ENCODE peak calls at places on chromosome X, in ten cellular contexts. One of them, this sample, is unnamed.

GRCh38 chrX:52346462-52347165 is 22.2 kb upstream of the XAGE2 start:
- DNase-seq in adipocyte: no peak
- DNase-seq in colonic mucosa: no peak
- DNase-seq in SK-N-SH: no peak
- DNase-seq in AG04450: no peak
- DNase-seq in CD8-positive, alpha-beta T cell: no peak
- DNase-seq in uterus: no peak
- DNase-seq in GM12865: no peak
- DNase-seq in iPS DF 6.9: no peak
- DNase-seq in HFF-Myc: no peak
- DNase-seq in this sample: no peak

GRCh38 chrX:115067812-115068211 is 50.4 kb upstream of the IL13RA2 start:
- DNase-seq in CD8-positive, alpha-beta T cell: no peak
- DNase-seq in GM12865: no peak
- DNase-seq in SK-N-SH: no peak
- DNase-seq in AG04450: no peak
- DNase-seq in adipocyte: peak
- DNase-seq in iPS DF 6.9: no peak
- DNase-seq in HFF-Myc: no peak
- DNase-seq in uterus: no peak
- DNase-seq in colonic mucosa: no peak
- DNase-seq in this sample: no peak

GRCh38 chrX:34810911-34811310 is 131.7 kb upstream of the FAM47B start:
- DNase-seq in GM12865: no peak
- DNase-seq in colonic mucosa: no peak
- DNase-seq in AG04450: no peak
- DNase-seq in uterus: no peak
- DNase-seq in SK-N-SH: no peak
- DNase-seq in CD8-positive, alpha-beta T cell: no peak
- DNase-seq in HFF-Myc: no peak
- DNase-seq in adipocyte: no peak
- DNase-seq in iPS DF 6.9: no peak
- DNase-seq in this sample: peak

GRCh38 chrX:133461226-133461625 is 45.9 kb upstream of the GPC4 start:
- DNase-seq in SK-N-SH: no peak
- DNase-seq in iPS DF 6.9: no peak
- DNase-seq in uterus: no peak
- DNase-seq in adipocyte: peak
- DNase-seq in GM12865: no peak
- DNase-seq in HFF-Myc: no peak
- DNase-seq in AG04450: no peak
- DNase-seq in CD8-positive, alpha-beta T cell: no peak
- DNase-seq in colonic mucosa: no peak
- DNase-seq in this sample: no peak

GRCh38 chrX:110699109-110699508 is 96.5 kb downstream of the CHRDL1 start:
- DNase-seq in SK-N-SH: no peak
- DNase-seq in GM12865: no peak
- DNase-seq in adipocyte: no peak
- DNase-seq in AG04450: no peak
- DNase-seq in HFF-Myc: peak
- DNase-seq in uterus: no peak
- DNase-seq in colonic mucosa: no peak
- DNase-seq in iPS DF 6.9: no peak
- DNase-seq in CD8-positive, alpha-beta T cell: no peak
- DNase-seq in this sample: no peak

GRCh38 chrX:2474280-2474962 is 26.4 kb downstream of the DHRSX start:
- DNase-seq in SK-N-SH: no peak
- DNase-seq in uterus: no peak
- DNase-seq in colonic mucosa: no peak
- DNase-seq in AG04450: no peak
- DNase-seq in adipocyte: no peak
- DNase-seq in iPS DF 6.9: no peak
- DNase-seq in HFF-Myc: no peak
- DNase-seq in GM12865: no peak
- DNase-seq in CD8-positive, alpha-beta T cell: no peak
- DNase-seq in this sample: no peak

GRCh38 chrX:119870626-119871131 is 854 bp downstream of the RNF113A start:
- DNase-seq in HFF-Myc: no peak
- DNase-seq in SK-N-SH: peak
- DNase-seq in AG04450: no peak
- DNase-seq in uterus: no peak
- DNase-seq in colonic mucosa: peak
- DNase-seq in adipocyte: peak
- DNase-seq in iPS DF 6.9: no peak
- DNase-seq in CD8-positive, alpha-beta T cell: peak
- DNase-seq in GM12865: peak
- DNase-seq in this sample: no peak

GRCh38 chrX:133534172-133534571 is 118.9 kb upstream of the GPC4 start:
- DNase-seq in iPS DF 6.9: no peak
- DNase-seq in AG04450: no peak
- DNase-seq in colonic mucosa: no peak
- DNase-seq in uterus: no peak
- DNase-seq in SK-N-SH: no peak
- DNase-seq in GM12865: no peak
- DNase-seq in CD8-positive, alpha-beta T cell: no peak
- DNase-seq in adipocyte: no peak
- DNase-seq in HFF-Myc: no peak
- DNase-seq in this sample: no peak

GRCh38 chrX:45767021-45767491 is 566.4 kb upstream of the DIPK2B start:
- DNase-seq in colonic mucosa: no peak
- DNase-seq in uterus: no peak
- DNase-seq in iPS DF 6.9: no peak
- DNase-seq in SK-N-SH: no peak
- DNase-seq in adipocyte: peak
- DNase-seq in CD8-positive, alpha-beta T cell: no peak
- DNase-seq in GM12865: no peak
- DNase-seq in HFF-Myc: no peak
- DNase-seq in AG04450: no peak
- DNase-seq in this sample: no peak

GRCh38 chrX:38839269-38839668 is 38.0 kb downstream of the MID1IP1 start:
- DNase-seq in adipocyte: no peak
- DNase-seq in uterus: no peak
- DNase-seq in SK-N-SH: no peak
- DNase-seq in CD8-positive, alpha-beta T cell: no peak
- DNase-seq in iPS DF 6.9: no peak
- DNase-seq in colonic mucosa: no peak
- DNase-seq in AG04450: no peak
- DNase-seq in HFF-Myc: no peak
- DNase-seq in GM12865: no peak
- DNase-seq in this sample: no peak

DNA sequence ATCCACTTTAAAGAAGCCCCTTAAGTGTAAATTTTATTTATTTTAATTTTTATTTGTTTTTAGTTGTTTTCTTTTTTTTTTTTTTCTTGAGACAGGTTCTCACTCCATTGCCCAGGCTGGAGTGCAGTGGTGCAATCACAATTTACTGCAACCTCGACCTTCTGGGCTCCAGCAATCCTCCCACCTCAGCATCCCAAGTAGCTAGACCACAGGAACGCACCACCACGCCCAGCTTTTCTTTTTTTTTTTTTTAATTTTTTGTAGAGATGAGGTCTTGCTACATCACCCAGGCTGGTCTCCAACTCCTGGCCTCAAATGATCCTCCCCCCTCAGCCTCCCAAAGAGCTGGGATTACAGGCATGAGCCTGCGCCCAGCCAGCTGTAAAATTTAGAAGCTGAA is 6.0 kb downstream of the SAT1 start:
- DNase-seq in adipocyte: no peak
- DNase-seq in HFF-Myc: no peak
- DNase-seq in AG04450: no peak
- DNase-seq in iPS DF 6.9: no peak
- DNase-seq in CD8-positive, alpha-beta T cell: no peak
- DNase-seq in SK-N-SH: no peak
- DNase-seq in GM12865: no peak
- DNase-seq in colonic mucosa: no peak
- DNase-seq in uterus: no peak
- DNase-seq in this sample: no peak
- H3K4me3 ChIP-seq in adipocyte: no peak
- H3K4me3 ChIP-seq in HFF-Myc: no peak
- H3K4me3 ChIP-seq in AG04450: no peak
- H3K4me3 ChIP-seq in iPS DF 6.9: no peak
- H3K4me3 ChIP-seq in CD8-positive, alpha-beta T cell: no peak
- H3K4me3 ChIP-seq in SK-N-SH: no peak
- H3K4me3 ChIP-seq in GM12865: no peak
- H3K4me3 ChIP-seq in colonic mucosa: no peak
- H3K4me3 ChIP-seq in uterus: no peak
- H3K4me3 ChIP-seq in this sample: no peak

GRCh38 chrX:47384502-47384901 is 14.1 kb downstream of the ZNF157 start:
- DNase-seq in iPS DF 6.9: peak
- DNase-seq in SK-N-SH: peak
- DNase-seq in HFF-Myc: peak
- DNase-seq in GM12865: peak
- DNase-seq in uterus: peak
- DNase-seq in adipocyte: peak
- DNase-seq in colonic mucosa: peak
- DNase-seq in AG04450: peak
- DNase-seq in CD8-positive, alpha-beta T cell: peak
- DNase-seq in this sample: no peak
- H3K4me3 ChIP-seq in iPS DF 6.9: no peak
- H3K4me3 ChIP-seq in SK-N-SH: peak
- H3K4me3 ChIP-seq in HFF-Myc: no peak
- H3K4me3 ChIP-seq in GM12865: no peak
- H3K4me3 ChIP-seq in uterus: no peak
- H3K4me3 ChIP-seq in adipocyte: no peak
- H3K4me3 ChIP-seq in colonic mucosa: no peak
- H3K4me3 ChIP-seq in AG04450: no peak
- H3K4me3 ChIP-seq in CD8-positive, alpha-beta T cell: no peak
- H3K4me3 ChIP-seq in this sample: no peak

GRCh38 chrX:140433582-140433981 is 71.3 kb downstream of the SOX3 start:
- DNase-seq in iPS DF 6.9: no peak
- DNase-seq in SK-N-SH: no peak
- DNase-seq in colonic mucosa: no peak
- DNase-seq in uterus: no peak
- DNase-seq in GM12865: no peak
- DNase-seq in HFF-Myc: no peak
- DNase-seq in AG04450: no peak
- DNase-seq in adipocyte: no peak
- DNase-seq in CD8-positive, alpha-beta T cell: no peak
- DNase-seq in this sample: no peak

GRCh38 chrX:140434347-140434746 is 70.5 kb downstream of the SOX3 start:
- DNase-seq in CD8-positive, alpha-beta T cell: no peak
- DNase-seq in colonic mucosa: no peak
- DNase-seq in SK-N-SH: no peak
- DNase-seq in uterus: no peak
- DNase-seq in iPS DF 6.9: no peak
- DNase-seq in AG04450: no peak
- DNase-seq in HFF-Myc: no peak
- DNase-seq in GM12865: no peak
- DNase-seq in adipocyte: no peak
- DNase-seq in this sample: no peak

GRCh38 chrX:140440891-140441290 is 64.0 kb downstream of the SOX3 start:
- DNase-seq in AG04450: no peak
- DNase-seq in colonic mucosa: no peak
- DNase-seq in adipocyte: no peak
- DNase-seq in GM12865: no peak
- DNase-seq in SK-N-SH: no peak
- DNase-seq in uterus: no peak
- DNase-seq in CD8-positive, alpha-beta T cell: no peak
- DNase-seq in HFF-Myc: no peak
- DNase-seq in iPS DF 6.9: no peak
- DNase-seq in this sample: no peak

GRCh38 chrX:140439455-140439854 is 65.4 kb downstream of the SOX3 start:
- DNase-seq in AG04450: no peak
- DNase-seq in uterus: no peak
- DNase-seq in CD8-positive, alpha-beta T cell: no peak
- DNase-seq in SK-N-SH: peak
- DNase-seq in HFF-Myc: no peak
- DNase-seq in adipocyte: no peak
- DNase-seq in colonic mucosa: no peak
- DNase-seq in iPS DF 6.9: peak
- DNase-seq in GM12865: no peak
- DNase-seq in this sample: no peak
- H3K4me3 ChIP-seq in AG04450: no peak
- H3K4me3 ChIP-seq in uterus: no peak
- H3K4me3 ChIP-seq in CD8-positive, alpha-beta T cell: no peak
- H3K4me3 ChIP-seq in SK-N-SH: no peak
- H3K4me3 ChIP-seq in HFF-Myc: no peak
- H3K4me3 ChIP-seq in adipocyte: no peak
- H3K4me3 ChIP-seq in colonic mucosa: no peak
- H3K4me3 ChIP-seq in iPS DF 6.9: peak
- H3K4me3 ChIP-seq in GM12865: no peak
- H3K4me3 ChIP-seq in this sample: peak

DNA sequence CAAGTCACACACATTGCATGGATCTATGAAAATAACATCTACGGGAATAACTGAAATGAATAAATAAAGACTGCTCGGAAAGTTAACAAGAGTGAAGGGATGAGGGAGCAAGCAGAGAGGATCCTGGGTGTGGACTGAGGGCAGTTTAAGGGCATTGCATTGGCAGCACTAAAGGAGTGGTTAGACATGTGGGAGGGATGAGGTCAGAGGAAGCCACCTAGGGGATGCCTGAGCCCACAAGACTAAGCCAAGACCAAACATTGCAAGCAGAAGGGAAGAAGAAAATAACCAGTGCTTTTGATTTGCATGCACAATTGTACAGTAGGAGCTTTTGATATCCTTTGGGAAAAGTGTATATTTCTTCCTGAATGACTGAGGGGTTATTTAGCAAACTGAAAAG is 106.1 kb downstream of the MSL3 start:
- DNase-seq in iPS DF 6.9: no peak
- DNase-seq in AG04450: no peak
- DNase-seq in SK-N-SH: no peak
- DNase-seq in GM12865: no peak
- DNase-seq in adipocyte: no peak
- DNase-seq in colonic mucosa: no peak
- DNase-seq in CD8-positive, alpha-beta T cell: no peak
- DNase-seq in HFF-Myc: no peak
- DNase-seq in uterus: no peak
- DNase-seq in this sample: no peak
- H3K4me3 ChIP-seq in iPS DF 6.9: no peak
- H3K4me3 ChIP-seq in AG04450: no peak
- H3K4me3 ChIP-seq in SK-N-SH: no peak
- H3K4me3 ChIP-seq in GM12865: no peak
- H3K4me3 ChIP-seq in adipocyte: no peak
- H3K4me3 ChIP-seq in colonic mucosa: no peak
- H3K4me3 ChIP-seq in CD8-positive, alpha-beta T cell: no peak
- H3K4me3 ChIP-seq in HFF-Myc: no peak
- H3K4me3 ChIP-seq in uterus: no peak
- H3K4me3 ChIP-seq in this sample: no peak

DNA sequence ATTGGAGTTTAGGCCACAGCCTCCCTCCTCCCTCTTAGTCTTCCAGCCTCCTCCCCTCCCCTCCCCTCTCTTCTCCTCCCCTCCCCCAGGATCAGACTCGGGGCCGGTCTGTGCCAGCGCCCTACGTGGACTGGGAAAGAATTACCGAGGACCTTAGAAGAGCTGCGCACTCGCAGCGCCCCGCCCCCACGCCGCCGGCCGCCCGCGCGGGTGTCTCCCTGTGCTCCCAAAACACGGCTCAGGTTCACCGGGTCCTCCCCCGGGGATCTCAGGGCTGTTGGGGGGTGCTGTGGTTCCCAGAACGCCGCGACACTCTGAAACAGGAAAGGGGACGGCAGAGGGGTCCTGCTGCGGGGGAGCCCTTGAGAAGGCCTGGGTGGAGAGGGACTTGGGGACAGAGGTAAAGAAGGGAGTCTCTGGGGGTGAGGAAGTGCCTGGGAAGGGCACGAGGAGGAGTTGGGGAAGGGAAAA is 122.2 kb upstream of the TBL1X start:
- DNase-seq in SK-N-SH: peak
- DNase-seq in GM12865: peak
- DNase-seq in CD8-positive, alpha-beta T cell: peak
- DNase-seq in HFF-Myc: no peak
- DNase-seq in iPS DF 6.9: peak
- DNase-seq in colonic mucosa: peak
- DNase-seq in adipocyte: peak
- DNase-seq in uterus: peak
- DNase-seq in AG04450: no peak
- DNase-seq in this sample: no peak
- H3K4me3 ChIP-seq in SK-N-SH: no peak
- H3K4me3 ChIP-seq in GM12865: no peak
- H3K4me3 ChIP-seq in CD8-positive, alpha-beta T cell: peak
- H3K4me3 ChIP-seq in HFF-Myc: no peak
- H3K4me3 ChIP-seq in iPS DF 6.9: peak
- H3K4me3 ChIP-seq in colonic mucosa: no peak
- H3K4me3 ChIP-seq in adipocyte: peak
- H3K4me3 ChIP-seq in uterus: peak
- H3K4me3 ChIP-seq in AG04450: no peak
- H3K4me3 ChIP-seq in this sample: peak

This sample was measured in skeletal muscle cell.